ENCODE peak calls at places on chromosome 2, in four cellular contexts. One of them, this sample, is unnamed.

GRCh38 chr2:100580474-100581264 is 17.9 kb downstream of the PDCL3 start:
- DNase-seq in HepG2: no peak
- DNase-seq in K562: no peak
- DNase-seq in GM12878: peak; percentile 48
- DNase-seq in this sample: no peak

GRCh38 chr2:237459226-237459625 is 27.8 kb upstream of the MLPH start:
- DNase-seq in K562: no peak
- DNase-seq in GM12878: no peak
- DNase-seq in HepG2: no peak
- DNase-seq in this sample: no peak

GRCh38 chr2:241802806-241803318 is 6.1 kb upstream of the NEU4 start:
- DNase-seq in K562: no peak
- DNase-seq in GM12878: no peak
- DNase-seq in HepG2: no peak
- DNase-seq in this sample: no peak

GRCh38 chr2:232376713-232377112 is 1.8 kb upstream of the ALPP start:
- DNase-seq in HepG2: no peak
- DNase-seq in K562: no peak
- DNase-seq in GM12878: no peak
- DNase-seq in this sample: peak; percentile 6

GRCh38 chr2:169768262-169768995 is 30.2 kb upstream of the SSB start:
- DNase-seq in HepG2: no peak
- DNase-seq in GM12878: no peak
- DNase-seq in K562: no peak
- DNase-seq in this sample: peak; percentile 21

GRCh38 chr2:162704496-162704895 is 134.1 kb downstream of the KCNH7 start:
- DNase-seq in K562: no peak
- DNase-seq in GM12878: no peak
- DNase-seq in HepG2: no peak
- DNase-seq in this sample: no peak

GRCh38 chr2:127197475-127198385 is 22.4 kb downstream of the CYP27C1 start:
- DNase-seq in GM12878: peak; percentile 9
- DNase-seq in HepG2: peak; percentile 71
- DNase-seq in K562: peak; percentile 63
- DNase-seq in this sample: peak; percentile 82

GRCh38 chr2:212926948-212927347 is 224.5 kb downstream of the IKZF2 start:
- DNase-seq in GM12878: no peak
- DNase-seq in K562: no peak
- DNase-seq in HepG2: no peak
- DNase-seq in this sample: no peak

GRCh38 chr2:189799531-189799930 is 15.3 kb downstream of the PMS1 start:
- DNase-seq in HepG2: no peak
- DNase-seq in GM12878: no peak
- DNase-seq in K562: no peak
- DNase-seq in this sample: no peak

GRCh38 chr2:196389670-196390069 is 218.3 kb upstream of the STK17B start:
- DNase-seq in GM12878: no peak
- DNase-seq in K562: no peak
- DNase-seq in HepG2: no peak
- DNase-seq in this sample: no peak

GRCh38 chr2:101516833-101517690 is 42.1 kb upstream of the RFX8 start:
- DNase-seq in K562: no peak
- DNase-seq in GM12878: no peak
- DNase-seq in HepG2: peak; percentile 75
- DNase-seq in this sample: no peak

GRCh38 chr2:104043864-104044263 is 810.1 kb upstream of the POU3F3 start:
- DNase-seq in GM12878: no peak
- DNase-seq in HepG2: no peak
- DNase-seq in K562: no peak
- DNase-seq in this sample: no peak

GRCh38 chr2:25386662-25387478 is 45.1 kb upstream of the DNMT3A start:
- DNase-seq in GM12878: no peak
- DNase-seq in HepG2: no peak
- DNase-seq in K562: no peak
- DNase-seq in this sample: no peak

GRCh38 chr2:232417489-232417888 is 10.8 kb downstream of the ALPG start:
- DNase-seq in K562: no peak
- DNase-seq in HepG2: no peak
- DNase-seq in GM12878: no peak
- DNase-seq in this sample: no peak

GRCh38 chr2:191347881-191348280 is 102.7 kb downstream of the MYO1B start:
- DNase-seq in HepG2: no peak
- DNase-seq in GM12878: no peak
- DNase-seq in K562: no peak
- DNase-seq in this sample: no peak

GRCh38 chr2:178427458-178427857 is 23.5 kb downstream of the PRKRA start:
- DNase-seq in HepG2: no peak
- DNase-seq in K562: no peak
- DNase-seq in GM12878: no peak
- DNase-seq in this sample: no peak

GRCh38 chr2:179274749-179275148 is 10.1 kb upstream of the SESTD1 start:
- DNase-seq in HepG2: no peak
- DNase-seq in K562: no peak
- DNase-seq in GM12878: no peak
- DNase-seq in this sample: no peak

GRCh38 chr2:127661072-127661618 is 14.2 kb downstream of the LIMS2 start:
- DNase-seq in HepG2: no peak
- DNase-seq in K562: no peak
- DNase-seq in GM12878: no peak
- DNase-seq in this sample: peak; percentile 6

GRCh38 chr2:100235098-100235497 is 87.2 kb downstream of the LONRF2 start:
- DNase-seq in GM12878: no peak
- DNase-seq in HepG2: no peak
- DNase-seq in K562: no peak
- DNase-seq in this sample: peak; percentile 25

GRCh38 chr2:224929512-224929911 is 112.8 kb downstream of the DOCK10 start:
- DNase-seq in GM12878: no peak
- DNase-seq in K562: no peak
- DNase-seq in HepG2: no peak
- DNase-seq in this sample: no peak

GRCh38 chr2:2333076-2333475 is 2.0 kb upstream of the MYT1L start:
- DNase-seq in K562: no peak
- DNase-seq in HepG2: no peak
- DNase-seq in GM12878: no peak
- DNase-seq in this sample: no peak

GRCh38 chr2:127721311-127721977 is 20.1 kb downstream of the SFT2D3 start:
- DNase-seq in HepG2: no peak
- DNase-seq in GM12878: no peak
- DNase-seq in K562: no peak
- DNase-seq in this sample: no peak

GRCh38 chr2:17901246-17901645 is 22.8 kb downstream of the KCNS3 start:
- DNase-seq in HepG2: no peak
- DNase-seq in K562: no peak
- DNase-seq in GM12878: no peak
- DNase-seq in this sample: no peak

GRCh38 chr2:71608034-71608433 is 154.7 kb downstream of the DYSF start:
- DNase-seq in K562: no peak
- DNase-seq in HepG2: no peak
- DNase-seq in GM12878: no peak
- DNase-seq in this sample: peak; percentile 9

GRCh38 chr2:67625178-67625577 is 228.0 kb downstream of the ETAA1 start:
- DNase-seq in GM12878: no peak
- DNase-seq in K562: no peak
- DNase-seq in HepG2: no peak
- DNase-seq in this sample: no peak

GRCh38 chr2:67625671-67626070 is 228.5 kb downstream of the ETAA1 start:
- DNase-seq in GM12878: no peak
- DNase-seq in HepG2: no peak
- DNase-seq in K562: no peak
- DNase-seq in this sample: no peak

GRCh38 chr2:67627456-67627855 is 230.3 kb downstream of the ETAA1 start:
- DNase-seq in K562: no peak
- DNase-seq in GM12878: no peak
- DNase-seq in HepG2: no peak
- DNase-seq in this sample: no peak

GRCh38 chr2:67626076-67626475 is 228.9 kb downstream of the ETAA1 start:
- DNase-seq in K562: no peak
- DNase-seq in HepG2: no peak
- DNase-seq in GM12878: no peak
- DNase-seq in this sample: no peak

DNA sequence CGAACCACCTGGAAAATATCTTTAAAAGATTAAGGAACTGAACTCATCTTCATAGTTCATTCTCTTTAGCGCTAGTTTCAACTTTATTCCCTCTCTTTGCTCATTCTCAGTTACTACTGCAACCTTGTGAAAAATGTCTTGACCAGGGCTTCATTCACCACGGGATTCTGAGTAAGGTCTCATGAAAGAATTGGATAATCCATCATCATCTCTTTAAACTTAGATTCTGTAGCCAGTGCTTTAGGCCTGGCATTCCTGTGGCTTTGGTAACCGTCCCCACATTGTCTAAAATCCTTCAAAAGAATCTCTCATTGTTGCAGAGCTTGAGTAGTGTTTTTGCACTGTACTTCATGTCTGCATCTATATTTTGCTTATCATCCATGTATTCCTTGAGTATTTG is 229.5 kb downstream of the ETAA1 start:
- DNase-seq in HepG2: no peak
- DNase-seq in K562: no peak
- DNase-seq in GM12878: no peak
- DNase-seq in this sample: no peak
- TF ChIP-seq ETV6 in HepG2: no peak
- TF ChIP-seq ETV6 in K562: no peak
- TF ChIP-seq ETV6 in GM12878: no peak
- TF ChIP-seq ETV6 in this sample: no peak

DNA sequence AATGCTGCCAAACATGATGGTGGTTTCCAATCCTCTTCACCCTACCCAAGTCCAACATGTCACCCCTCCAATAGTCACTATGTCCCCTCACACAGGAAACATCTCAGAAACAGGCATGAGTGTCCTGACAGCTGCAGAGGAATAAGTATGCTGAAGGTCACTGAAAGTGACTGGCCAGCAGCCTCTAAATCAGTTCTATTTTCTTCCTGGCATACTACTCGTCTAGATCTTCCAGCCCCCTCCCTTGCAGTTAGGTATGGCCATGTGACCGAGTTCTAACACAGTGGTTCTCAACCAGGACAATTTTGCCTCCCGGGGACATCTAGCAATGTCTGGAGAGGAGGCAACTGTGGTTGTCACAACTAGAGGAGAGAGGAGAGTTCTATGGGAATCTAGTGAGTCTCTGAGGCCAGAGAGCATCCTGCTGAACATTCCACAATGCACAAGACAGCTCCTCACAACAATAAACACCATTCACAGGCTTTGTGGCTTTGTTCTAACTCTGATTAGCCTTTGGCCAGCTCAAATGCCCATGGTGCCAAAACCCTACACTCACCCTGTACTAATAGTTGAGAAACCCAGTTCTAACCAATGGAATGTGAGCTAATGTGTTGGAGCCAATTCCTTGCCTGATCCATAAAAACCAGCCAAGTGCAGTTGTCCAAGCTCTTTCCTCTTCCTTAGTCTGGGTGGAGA is 12.6 kb upstream of the ID2 start:
- DNase-seq in HepG2: no peak
- DNase-seq in K562: no peak
- DNase-seq in GM12878: no peak
- DNase-seq in this sample: no peak
- TF ChIP-seq ETV6 in HepG2: no peak
- TF ChIP-seq ETV6 in K562: no peak
- TF ChIP-seq ETV6 in GM12878: no peak
- TF ChIP-seq ETV6 in this sample: no peak

GRCh38 chr2:41464395-41464794 is 583.4 kb upstream of the PKDCC start:
- DNase-seq in GM12878: no peak
- DNase-seq in K562: no peak
- DNase-seq in HepG2: no peak
- DNase-seq in this sample: no peak
- TF ChIP-seq ETV6 in GM12878: no peak
- TF ChIP-seq ETV6 in K562: no peak
- TF ChIP-seq ETV6 in HepG2: no peak
- TF ChIP-seq ETV6 in this sample: no peak

GRCh38 chr2:160246356-160246755 is 46.3 kb upstream of the ITGB6 start:
- DNase-seq in HepG2: no peak
- DNase-seq in GM12878: no peak
- DNase-seq in K562: no peak
- DNase-seq in this sample: no peak

GRCh38 chr2:160242863-160243552 is 42.9 kb upstream of the ITGB6 start:
- DNase-seq in K562: no peak
- DNase-seq in HepG2: no peak
- DNase-seq in GM12878: no peak
- DNase-seq in this sample: no peak

GRCh38 chr2:160245614-160246156 is 45.6 kb upstream of the ITGB6 start:
- DNase-seq in K562: no peak
- DNase-seq in HepG2: no peak
- DNase-seq in GM12878: no peak
- DNase-seq in this sample: no peak

GRCh38 chr2:160238392-160238791 is 38.3 kb upstream of the ITGB6 start:
- DNase-seq in GM12878: no peak
- DNase-seq in K562: no peak
- DNase-seq in HepG2: no peak
- DNase-seq in this sample: no peak

DNA sequence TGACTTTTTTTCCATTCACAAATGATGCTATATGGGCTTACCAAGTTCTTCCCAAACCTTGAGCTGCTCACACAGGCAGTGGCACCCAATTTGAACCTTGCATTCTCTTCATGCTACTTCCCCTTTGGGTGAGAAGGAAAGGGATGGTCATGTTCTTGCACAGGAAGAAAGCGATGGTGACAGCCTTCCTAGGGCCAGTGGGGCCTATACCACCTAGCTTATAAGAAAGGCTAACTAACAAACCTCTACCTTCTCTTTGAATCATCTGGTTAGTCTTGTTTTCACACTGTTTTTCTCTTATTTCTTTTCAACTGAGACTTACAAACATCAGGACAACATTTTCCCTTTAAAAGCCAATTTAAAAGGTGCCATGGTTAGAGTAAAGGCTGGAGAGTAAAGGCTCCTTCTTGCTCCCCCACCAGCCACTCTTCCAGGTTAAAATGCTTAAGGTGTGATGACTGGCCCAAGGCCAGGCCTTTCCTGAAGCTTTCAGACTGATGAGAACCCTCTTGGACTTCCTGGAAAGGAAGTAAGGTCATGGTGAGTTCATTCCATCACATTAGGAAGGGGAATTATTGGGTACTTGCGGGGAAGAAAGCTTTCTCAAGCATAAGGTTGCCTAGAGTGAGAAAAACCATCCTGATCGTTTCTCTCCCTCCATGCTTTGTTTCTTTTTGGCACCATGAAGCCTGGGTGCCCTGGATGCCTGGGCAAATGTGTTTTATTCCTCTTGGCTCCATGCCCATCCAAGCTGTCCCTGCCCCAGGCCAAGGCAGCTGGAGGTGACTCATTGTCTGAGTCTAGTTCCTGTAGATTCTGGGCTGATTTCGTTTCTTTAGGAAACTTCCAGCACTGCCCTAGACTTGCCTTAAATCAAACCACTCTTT is 41.4 kb upstream of the ITGB6 start:
- DNase-seq in K562: no peak
- DNase-seq in GM12878: no peak
- DNase-seq in HepG2: no peak
- DNase-seq in this sample: no peak
- TF ChIP-seq ETV6 in K562: no peak
- TF ChIP-seq ETV6 in GM12878: no peak
- TF ChIP-seq ETV6 in HepG2: no peak
- TF ChIP-seq ETV6 in this sample: no peak

GRCh38 chr2:58730764-58731487 is 489.8 kb upstream of the FANCL start:
- DNase-seq in K562: peak; percentile 31
- DNase-seq in HepG2: no peak
- DNase-seq in GM12878: no peak
- DNase-seq in this sample: no peak
- TF ChIP-seq ETV6 in K562: no peak
- TF ChIP-seq ETV6 in HepG2: no peak
- TF ChIP-seq ETV6 in GM12878: no peak
- TF ChIP-seq ETV6 in this sample: no peak

This sample was measured in WTC11.